ENCODE peak calls at places on chromosomes 11 and 22, in seven cellular contexts. U, G, H, B, W, L and T are unnamed samples. For H3K36me3, the result is how much of the 10 kb centered on the place peaks cover.

GRCh38 chr11:132028380-132029240 is 658.2 kb downstream of the NTM start:
- DNase-seq in B (peak), H (no peak), W (peak), U (no peak), G (no peak), L (no peak), T (no peak)

GRCh38 chr11:108224908-108225786 is 2.3 kb downstream of the ATM start:
- DNase-seq in G (peak), L (no peak), W (peak), H (no peak), B (no peak), U (no peak), T (no peak)

GRCh38 chr22:27752771-27753170 is 48.8 kb downstream of the MN1 start:
- DNase-seq in U (peak), B (peak), L (peak), G (no peak), H (peak), W (no peak), T (peak)

GRCh38 chr11:68146010-68146540 is 24.9 kb upstream of the CHKA start:
- DNase-seq in L (peak), G (peak), H (no peak), B (no peak), W (no peak), U (peak), T (peak)

GRCh38 chr22:40176921-40177737 is 596 bp upstream of the TNRC6B start:
- DNase-seq in B (peak), H (peak), U (no peak), W (peak), L (peak), G (peak), T (no peak)

GRCh38 chr11:16912607-16913006 is 101.6 kb downstream of the PLEKHA7 start:
- DNase-seq in G (no peak), L (no peak), W (no peak), U (no peak), B (no peak), H (no peak), T (no peak)

GRCh38 chr11:69355346-69355940 is 61.5 kb downstream of the MYEOV start:
- DNase-seq in G (no peak), B (no peak), U (no peak), W (no peak), H (no peak), L (no peak), T (no peak)

GRCh38 chr11:71240865-71241691 is 11.3 kb downstream of the SHANK2 start:
- DNase-seq in B (peak), H (peak), G (peak), W (no peak), U (no peak), L (no peak), T (peak)

GRCh38 chr11:23112987-23113886 is 253.0 kb upstream of the CCDC179 start:
- DNase-seq in B (peak), U (peak), H (peak), L (no peak), W (peak), G (no peak), T (no peak)

GRCh38 chr11:47348859-47349258 is 3.6 kb downstream of the MYBPC3 start:
- DNase-seq in W (peak), L (no peak), G (no peak), U (no peak), H (peak), B (peak), T (no peak)

DNA sequence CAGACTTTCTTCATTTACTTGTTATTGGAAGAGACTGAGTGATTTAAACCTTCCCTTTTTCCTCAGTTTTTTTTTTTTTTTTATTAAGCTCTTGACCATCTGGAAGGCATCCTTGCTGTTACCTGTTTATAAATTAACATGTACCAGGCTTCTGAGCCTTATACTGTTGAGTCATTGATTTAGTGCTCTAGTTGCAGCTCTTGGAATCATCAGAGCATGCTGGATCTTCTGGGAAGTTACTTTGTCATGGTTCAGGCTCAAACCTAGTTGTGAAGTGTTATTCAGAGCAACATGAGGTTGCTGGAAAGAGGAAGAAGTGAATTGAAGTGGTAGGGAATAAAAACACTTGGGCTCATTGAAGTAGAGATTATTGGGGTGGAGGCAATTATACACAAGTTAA is 6.3 kb downstream of the ZDHHC5 start:
- DNase-seq in L (no peak), H (no peak), U (no peak), B (no peak), W (no peak), G (no peak), T (no peak)
- H3K36me3 ChIP-seq in L (under half), H (under half), U (half or more), B (under half), W (half or more), G (half or more), T (under half)

GRCh38 chr11:121604152-121604551 is 151.4 kb upstream of the SORL1-AS1 start:
- DNase-seq in L (no peak), W (no peak), B (no peak), H (no peak), U (no peak), G (no peak), T (no peak)
- H3K36me3 ChIP-seq in L (under half), W (half or more), B (under half), H (under half), U (under half), G (under half), T (under half)

DNA sequence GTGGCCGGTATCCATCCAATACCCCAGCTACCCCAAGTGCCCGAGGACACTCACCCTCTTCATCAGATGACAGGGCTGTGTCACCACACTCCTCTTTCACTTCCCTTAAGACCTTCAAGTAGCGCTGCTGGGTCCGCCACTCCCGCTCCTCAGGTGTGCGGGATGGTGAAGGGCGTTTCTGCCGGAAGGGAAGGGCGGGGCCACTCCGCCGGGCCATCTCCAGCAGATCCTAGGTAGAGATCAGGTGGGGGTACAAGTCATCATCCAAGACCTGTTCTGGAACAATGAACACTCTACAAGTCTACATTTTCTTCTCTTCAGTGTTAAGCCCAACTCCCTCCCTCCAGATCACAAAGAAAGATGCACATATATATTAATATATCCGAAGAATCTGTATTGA is 10.0 kb downstream of the NFRKB start:
- DNase-seq in H (no peak), U (no peak), B (no peak), W (no peak), L (no peak), G (no peak), T (no peak)
- H3K36me3 ChIP-seq in H (half or more), U (half or more), B (half or more), W (half or more), L (under half), G (half or more), T (half or more)

DNA sequence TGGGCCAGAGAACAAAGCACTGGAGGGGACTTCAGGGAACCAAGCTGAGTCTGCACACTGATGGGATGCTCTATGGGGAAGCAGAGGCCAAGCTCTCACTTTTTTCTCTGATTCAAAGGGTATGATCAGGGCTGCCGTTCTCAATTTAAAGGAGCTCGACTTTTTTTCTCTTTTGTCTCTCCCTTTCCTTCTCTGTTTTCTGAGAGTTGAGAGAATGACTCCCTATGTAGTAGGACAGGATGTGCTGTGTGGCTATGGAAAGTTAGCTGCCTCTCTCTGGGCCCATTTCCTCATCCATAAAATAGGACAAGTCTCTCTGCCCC is 7.9 kb downstream of the ADORA2A start:
- DNase-seq in U (no peak), G (no peak), L (no peak), H (no peak), B (no peak), W (peak), T (no peak)
- H3K36me3 ChIP-seq in U (under half), G (under half), L (under half), H (under half), B (under half), W (half or more), T (under half)

DNA sequence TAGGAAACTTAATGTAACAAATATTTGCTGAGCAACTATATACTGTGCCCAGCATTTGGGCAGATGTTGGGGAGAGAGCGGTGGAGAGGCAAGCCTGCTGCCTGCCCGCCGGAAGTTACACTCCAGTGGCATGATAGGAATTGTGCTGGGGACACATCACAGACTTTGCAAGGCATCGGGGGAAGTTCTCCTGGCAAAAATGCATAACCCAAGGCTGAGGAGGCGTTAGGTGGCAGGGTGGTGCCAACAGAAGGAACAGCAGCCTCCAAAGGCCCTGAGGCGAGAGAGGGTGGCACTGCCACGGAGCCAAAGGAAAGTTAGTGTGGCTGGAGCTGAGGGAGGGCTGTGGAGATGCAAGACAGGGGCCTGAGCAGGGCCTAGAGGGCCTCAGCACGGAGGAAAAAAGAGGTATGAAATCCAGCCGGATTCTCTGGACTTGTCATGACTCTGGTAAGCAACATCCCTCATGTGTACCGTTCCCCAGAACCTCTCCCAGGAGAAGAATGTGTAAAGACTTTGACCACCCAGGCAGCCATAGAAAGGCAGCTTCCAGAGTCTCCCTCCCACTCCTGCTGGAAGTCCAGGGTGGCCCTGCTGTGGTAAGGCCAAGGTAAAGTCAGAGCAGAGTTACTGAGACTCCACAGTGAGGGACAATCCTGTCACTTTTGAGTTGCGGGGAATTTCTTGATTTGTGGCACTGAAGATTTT is 76.1 kb upstream of the RAB1B start:
- DNase-seq in H (no peak), W (no peak), G (no peak), U (no peak), L (no peak), B (peak), T (no peak)
- H3K36me3 ChIP-seq in H (under half), W (under half), G (under half), U (under half), L (under half), B (under half), T (under half)

GRCh38 chr11:114304065-114304464 is 7.9 kb downstream of the NNMT start:
- DNase-seq in L (no peak), W (no peak), H (no peak), B (no peak), U (no peak), G (no peak), T (no peak)
- H3K36me3 ChIP-seq in L (under half), W (under half), H (under half), B (under half), U (under half), G (half or more), T (under half)